ENCODE peak calls at places on chromosome 15, in five cellular contexts. Z, N, Y, V and J are unnamed samples.

GRCh38 chr15:85741021-85741421 is 53.7 kb downstream of the KLHL25 start:
- DNase-seq in Z (no peak), N (no peak), Y (no peak), V (no peak), J (no peak)

GRCh38 chr15:89450076-89451006 is 46.0 kb downstream of the RHCG start:
- DNase-seq in Z (no peak), N (no peak), Y (no peak), V (no peak), J (no peak)

GRCh38 chr15:31337352-31338031 is 10.9 kb downstream of the KLF13 start:
- DNase-seq in Z (no peak), N (no peak), Y (no peak), V (no peak), J (no peak)

GRCh38 chr15:75672646-75673425 is 25.1 kb downstream of the SNX33 start:
- DNase-seq in Z (peak), N (no peak), Y (peak), V (peak), J (no peak)

GRCh38 chr15:63389902-63390301 is 8.3 kb upstream of the CA12 start:
- DNase-seq in Z (no peak), N (no peak), Y (peak), V (no peak), J (no peak)

GRCh38 chr15:63972801-63973200 is 73.5 kb downstream of the DAPK2 start:
- DNase-seq in Z (peak), N (no peak), Y (no peak), V (no peak), J (no peak)

GRCh38 chr15:94230886-94231727 is at the start of gene MCTP2:
- DNase-seq in Z (peak), N (peak), Y (peak), V (peak), J (peak)

GRCh38 chr15:41066516-41066915 is 49.6 kb downstream of the INO80 start:
- DNase-seq in Z (no peak), N (no peak), Y (no peak), V (no peak), J (no peak)

GRCh38 chr15:43105077-43105769 is 615 bp downstream of the UBR1 start:
- DNase-seq in Z (peak), N (no peak), Y (peak), V (no peak), J (no peak)

GRCh38 chr15:77251662-77252061 is 168.2 kb downstream of the PEAK1 start:
- DNase-seq in Z (peak), N (no peak), Y (no peak), V (peak), J (peak)

GRCh38 chr15:40960926-40961325 is 7.7 kb downstream of the CHAC1 start:
- DNase-seq in Z (no peak), N (no peak), Y (peak), V (no peak), J (no peak)

GRCh38 chr15:36053746-36054145 is 507.8 kb upstream of the DPH6 start:
- DNase-seq in Z (no peak), N (no peak), Y (no peak), V (no peak), J (no peak)

DNA sequence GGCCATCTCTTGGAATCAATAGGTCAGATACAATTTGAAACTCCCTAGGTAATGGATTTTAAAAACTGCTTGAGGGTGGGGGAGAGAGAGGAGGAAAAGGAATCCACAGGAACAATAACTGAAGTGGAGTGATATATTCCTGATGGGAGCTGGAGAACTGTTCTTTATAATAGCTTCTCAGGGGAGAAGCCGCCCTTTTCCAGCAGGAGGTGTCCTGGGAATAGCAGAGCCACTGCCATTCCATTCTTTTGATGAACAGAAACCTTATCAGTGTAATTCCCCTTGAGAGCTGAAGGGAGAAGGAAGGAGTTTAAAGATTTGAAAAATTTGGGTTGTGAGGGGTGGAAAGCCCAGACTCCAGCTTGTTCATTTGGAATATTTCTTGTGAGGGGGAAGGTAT is 504.9 kb upstream of the DPH6 start:
- DNase-seq in Z (peak), N (no peak), Y (no peak), V (no peak), J (no peak)
- TF ChIP-seq CTCF in Z (no peak), N (no peak), Y (no peak), V (no peak), J (no peak)

GRCh38 chr15:27821273-27821672 is 277.8 kb downstream of the OCA2 start:
- DNase-seq in Z (no peak), N (no peak), Y (no peak), V (no peak), J (no peak)

GRCh38 chr15:27816790-27817189 is 282.3 kb downstream of the OCA2 start:
- DNase-seq in Z (no peak), N (no peak), Y (no peak), V (no peak), J (no peak)

GRCh38 chr15:27817258-27817657 is 281.9 kb downstream of the OCA2 start:
- DNase-seq in Z (no peak), N (no peak), Y (no peak), V (no peak), J (no peak)

GRCh38 chr15:27820232-27820631 is 278.9 kb downstream of the OCA2 start:
- DNase-seq in Z (no peak), N (no peak), Y (no peak), V (peak), J (no peak)

GRCh38 chr15:27820722-27821121 is 278.4 kb downstream of the OCA2 start:
- DNase-seq in Z (no peak), N (no peak), Y (no peak), V (no peak), J (no peak)
- TF ChIP-seq EZH2 in Z (no peak), N (no peak), Y (no peak), V (no peak), J (no peak)

GRCh38 chr15:32656091-32656860 is 14.8 kb downstream of the SCG5 start:
- DNase-seq in Z (no peak), N (no peak), Y (no peak), V (no peak), J (no peak)

GRCh38 chr15:32663671-32664070 is 22.2 kb downstream of the SCG5 start:
- DNase-seq in Z (no peak), N (no peak), Y (no peak), V (no peak), J (no peak)

GRCh38 chr15:32657198-32657886 is 15.8 kb downstream of the SCG5 start:
- DNase-seq in Z (no peak), N (no peak), Y (peak), V (no peak), J (no peak)

GRCh38 chr15:32657941-32658340 is 16.4 kb downstream of the SCG5 start:
- DNase-seq in Z (no peak), N (no peak), Y (no peak), V (no peak), J (no peak)

GRCh38 chr15:32659340-32659831 is 17.9 kb downstream of the SCG5 start:
- DNase-seq in Z (no peak), N (no peak), Y (peak), V (peak), J (no peak)
- TF ChIP-seq CTCF in Z (no peak), N (no peak), Y (no peak), V (no peak), J (no peak)

DNA sequence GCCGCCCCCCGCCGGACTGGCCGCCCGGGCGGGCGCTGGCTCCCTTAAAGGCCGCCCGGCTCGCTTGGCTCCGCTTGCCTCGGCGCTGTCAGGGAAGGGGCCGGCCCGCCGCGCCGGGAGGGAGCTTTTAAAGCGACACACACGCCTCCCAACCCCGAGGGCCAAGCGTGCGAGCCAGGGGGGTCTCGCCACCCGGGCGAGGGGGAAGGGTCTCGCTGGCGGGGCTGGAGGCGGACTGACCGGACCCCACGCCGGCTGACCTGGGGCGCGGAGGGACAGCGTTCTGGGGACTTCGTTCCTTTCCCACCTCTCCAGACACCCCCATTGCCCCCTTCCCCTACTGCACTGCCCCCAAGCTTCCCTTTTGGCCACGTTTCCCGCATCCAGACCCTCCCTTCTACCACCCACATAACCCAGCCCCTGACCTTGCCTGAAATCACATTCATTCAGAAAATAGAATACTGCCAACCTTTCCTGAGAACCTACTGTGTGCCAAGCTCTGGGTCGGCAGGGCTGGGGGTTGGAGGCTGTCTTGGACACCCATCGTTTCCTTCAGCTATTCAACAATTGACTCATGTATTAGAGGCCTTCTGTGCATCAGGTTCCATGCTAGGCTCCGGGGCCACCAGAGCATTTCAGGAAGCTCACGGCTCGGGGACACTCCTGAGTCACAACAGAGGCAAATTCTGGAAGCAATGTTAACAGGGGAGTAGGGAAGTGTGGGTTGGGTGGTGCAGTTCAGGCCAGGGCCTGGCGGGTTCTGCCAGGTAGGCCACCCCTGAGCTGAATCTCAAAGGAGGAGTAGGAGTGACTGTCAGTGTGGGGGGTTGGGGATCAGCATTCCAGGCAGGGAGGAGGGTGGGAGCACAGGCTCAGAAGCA is at the start of gene INSYN1:
- DNase-seq in Z (peak), N (no peak), Y (no peak), V (peak), J (peak)
- TF ChIP-seq EZH2 in Z (no peak), N (no peak), Y (peak), V (no peak), J (no peak)

GRCh38 chr15:65286704-65287514 is at the start of gene PARP16:
- DNase-seq in Z (peak), N (peak), Y (peak), V (peak), J (peak)
- TF ChIP-seq CTCF in Z (peak), N (peak), Y (no peak), V (no peak), J (peak)